ENCODE peak calls at places on chromosomes 4 and X, in seven cellular contexts. G is neuronal stem cell, H is IMR-90, A is trophoblast cell, I is mesendoderm, Q is H9, M is H1. P is an unnamed sample.

GRCh38 chr4:25970241-25970675 is 56.2 kb downstream of the SMIM20 start:
- DNase-seq in M (no peak), A (no peak), I (peak), Q (no peak), G (no peak), H (no peak), P (peak)

GRCh38 chr4:71356924-71357663 is 18.3 kb downstream of the SLC4A4 start:
- DNase-seq in G (no peak), H (no peak), M (no peak), A (no peak), Q (no peak), I (no peak), P (no peak)

GRCh38 chrX:102129473-102129872 is 4.0 kb downstream of the TCEAL2 start:
- DNase-seq in A (no peak), G (no peak), H (peak), M (no peak), Q (no peak), I (no peak), P (no peak)

GRCh38 chr4:3096207-3096606 is 21.7 kb downstream of the HTT start:
- DNase-seq in M (no peak), G (no peak), H (no peak), I (no peak), Q (no peak), A (no peak), P (no peak)

GRCh38 chr4:61443813-61444510 is 243.8 kb downstream of the ADGRL3 start:
- DNase-seq in Q (no peak), G (no peak), A (no peak), H (peak), M (no peak), I (peak), P (peak)

GRCh38 chr4:74327751-74328150 is 19.5 kb downstream of the EPGN start:
- DNase-seq in I (no peak), H (peak), A (no peak), Q (no peak), G (no peak), M (no peak), P (no peak)

GRCh38 chr4:3206439-3207100 is 42.4 kb upstream of the MSANTD1 start:
- DNase-seq in H (no peak), A (no peak), Q (no peak), M (no peak), I (no peak), G (no peak), P (no peak)

GRCh38 chr4:11765849-11766453 is 337.3 kb upstream of the HS3ST1 start:
- DNase-seq in A (peak), I (peak), G (peak), M (peak), H (peak), Q (peak), P (peak)

GRCh38 chrX:130125090-130125489 is 14.8 kb upstream of the ELF4 start:
- DNase-seq in G (no peak), Q (no peak), I (no peak), A (peak), H (no peak), M (no peak), P (peak)

GRCh38 chrX:123962006-123962485 is 540 bp downstream of the STAG2 start:
- DNase-seq in H (no peak), A (peak), I (no peak), G (no peak), Q (no peak), M (no peak), P (no peak)

GRCh38 chr4:98970386-98970785 is 25.1 kb upstream of the METAP1 start:
- DNase-seq in M (no peak), I (no peak), H (peak), A (no peak), G (no peak), Q (no peak), P (no peak)

GRCh38 chr4:79049840-79050520 is 110.7 kb upstream of the PAQR3 start:
- DNase-seq in G (no peak), A (no peak), Q (no peak), M (no peak), I (no peak), H (no peak), P (no peak)

GRCh38 chr4:126955292-126956191 is 677.2 kb upstream of the INTU start:
- DNase-seq in Q (peak), G (no peak), H (no peak), I (peak), A (no peak), M (no peak), P (no peak)

GRCh38 chrX:23907496-23908218 is at the start of the genes APOO and CXorf58:
- DNase-seq in Q (peak), I (peak), A (peak), G (peak), H (peak), M (peak), P (peak)

GRCh38 chr4:140641789-140642439 is 73.2 kb upstream of the UCP1 start:
- DNase-seq in H (no peak), Q (peak), M (no peak), I (peak), G (no peak), A (no peak), P (no peak)

GRCh38 chrX:138849521-138849920 is 138.0 kb upstream of the FGF13 start:
- DNase-seq in A (no peak), M (no peak), Q (no peak), G (no peak), H (no peak), I (no peak), P (no peak)

GRCh38 chr4:48031802-48032525 is 15.4 kb downstream of the NIPAL1 start:
- DNase-seq in Q (no peak), H (peak), A (no peak), I (peak), G (no peak), M (no peak), P (peak)

GRCh38 chr4:150348079-150348478 is 233.9 kb upstream of the MAB21L2 start:
- DNase-seq in H (peak), G (no peak), I (no peak), Q (no peak), A (no peak), M (no peak), P (peak)
- H3K4me2 ChIP-seq in H (no peak), G (no peak), I (no peak), Q (no peak), A (no peak), M (no peak), P (no peak)

DNA sequence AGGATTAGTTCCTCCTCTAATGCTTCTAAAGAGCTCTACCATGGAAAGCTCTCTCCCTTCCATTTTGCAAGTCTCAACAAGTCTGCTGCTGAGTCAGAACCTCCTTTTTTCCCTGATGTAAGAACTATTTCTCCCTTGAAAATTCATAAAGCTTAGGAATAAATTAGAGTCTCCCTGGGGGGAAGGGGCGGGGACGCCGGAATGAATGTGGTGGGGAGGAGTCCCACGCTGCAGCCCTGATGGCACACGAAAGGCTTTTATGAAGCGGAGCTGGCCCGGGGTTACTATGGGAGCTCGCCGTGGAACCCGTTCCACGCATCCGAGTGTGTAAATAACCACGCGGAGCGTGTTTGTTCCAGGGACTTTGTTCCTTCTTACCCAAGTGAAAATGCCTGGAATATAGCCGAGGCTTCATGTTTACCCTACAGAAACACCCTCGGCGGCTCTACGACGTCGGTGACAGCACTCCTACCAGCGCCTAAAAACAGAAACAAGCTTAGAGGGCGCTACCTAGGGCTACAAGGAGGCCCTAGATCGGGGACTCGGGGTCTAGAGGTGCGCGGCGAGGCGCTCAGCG is 945 bp upstream of the CPEB2 start:
- DNase-seq in H (peak), A (peak), I (peak), Q (no peak), M (no peak), G (peak), P (peak)
- H3K23ac ChIP-seq in H (peak), A (no peak), I (no peak), Q (no peak), M (no peak), G (peak), P (no peak)

DNA sequence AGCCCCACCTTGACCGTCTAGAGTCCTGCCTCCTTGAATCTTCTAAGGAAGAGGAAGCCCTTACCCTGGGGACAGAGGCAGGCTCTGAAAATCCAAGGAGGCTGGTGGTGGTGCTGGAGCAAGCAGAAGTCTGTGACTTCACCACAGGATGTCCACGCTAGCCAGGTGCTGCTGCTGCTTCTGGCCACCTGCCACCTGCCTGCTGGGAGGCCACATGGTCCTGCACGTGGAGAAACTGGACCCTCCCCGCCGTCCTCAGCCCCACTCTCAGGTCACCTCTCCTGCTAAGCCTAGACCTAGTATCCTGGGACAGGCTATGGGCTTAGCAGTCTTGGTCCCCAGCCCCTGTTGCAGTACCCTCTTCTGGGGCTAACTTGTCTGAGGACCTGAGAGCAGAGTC is 15.8 kb downstream of the TMEM31 start:
- DNase-seq in Q (no peak), M (no peak), I (no peak), G (no peak), H (no peak), A (no peak), P (no peak)
- H2BK5ac ChIP-seq in Q (no peak), M (no peak), I (no peak), G (no peak), H (no peak), A (no peak), P (no peak)

DNA sequence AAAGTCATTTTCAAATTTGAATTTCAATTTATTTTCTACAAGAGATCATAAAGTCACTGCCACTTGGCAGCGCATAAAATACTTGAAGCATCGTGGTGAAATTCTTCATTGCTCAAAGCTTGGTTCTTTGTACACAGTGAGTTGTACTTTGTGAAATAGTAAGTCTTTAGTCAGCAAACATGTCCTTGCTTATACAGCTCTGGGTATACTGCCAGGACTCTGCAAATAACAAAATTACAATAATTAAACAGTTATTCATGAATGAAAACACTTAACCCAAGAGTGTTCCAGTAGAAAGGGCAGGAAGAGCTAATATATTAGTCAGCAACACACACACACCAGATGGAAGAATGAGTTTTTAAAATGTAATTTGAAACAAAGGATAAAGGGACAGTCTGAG is 1300.9 kb upstream of the DIAPH2 start:
- DNase-seq in Q (no peak), H (no peak), M (no peak), G (no peak), A (no peak), I (no peak), P (no peak)
- H3K4me2 ChIP-seq in Q (no peak), H (no peak), M (no peak), G (no peak), A (no peak), I (no peak), P (no peak)

DNA sequence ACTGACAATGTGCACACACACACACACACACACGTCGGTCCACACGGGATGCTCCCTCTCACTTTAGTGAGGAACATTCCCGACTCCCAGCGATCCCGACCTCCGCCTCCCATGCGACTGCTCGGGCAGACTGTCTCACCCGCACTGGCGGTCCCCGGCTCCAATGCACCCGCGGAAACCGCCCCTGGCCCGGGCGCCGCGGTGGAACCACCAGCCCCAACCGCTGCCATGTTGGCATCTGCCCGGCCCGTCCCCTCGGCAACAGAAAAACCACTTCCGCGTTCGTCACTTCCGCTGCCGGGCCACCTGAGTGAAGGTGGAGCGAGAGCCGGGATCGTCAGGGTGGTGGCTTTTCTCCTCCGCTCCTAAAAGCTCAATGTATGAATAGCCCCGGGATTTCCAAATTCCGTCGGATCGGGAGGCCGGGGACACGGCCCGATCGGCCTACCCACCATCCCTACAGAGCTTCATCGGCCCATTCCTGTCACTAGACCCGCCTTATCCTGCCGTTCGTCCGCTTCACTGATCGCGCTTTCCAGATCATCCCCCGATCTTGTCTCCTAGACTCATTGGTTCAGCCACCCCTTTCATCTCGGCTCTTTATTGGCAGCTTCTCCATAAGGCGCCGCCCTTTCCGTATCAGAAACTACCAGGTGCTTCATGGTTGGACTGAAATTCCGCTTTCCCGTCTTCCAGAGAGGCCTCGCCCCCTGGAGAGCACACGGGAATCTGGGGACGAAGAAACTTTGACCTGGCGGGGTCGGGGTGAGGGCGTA is at the start of gene SLC35A2:
- DNase-seq in M (no peak), Q (peak), I (peak), H (peak), A (peak), G (peak), P (peak)
- H3K23ac ChIP-seq in M (no peak), Q (no peak), I (no peak), H (peak), A (no peak), G (peak), P (no peak)

DNA sequence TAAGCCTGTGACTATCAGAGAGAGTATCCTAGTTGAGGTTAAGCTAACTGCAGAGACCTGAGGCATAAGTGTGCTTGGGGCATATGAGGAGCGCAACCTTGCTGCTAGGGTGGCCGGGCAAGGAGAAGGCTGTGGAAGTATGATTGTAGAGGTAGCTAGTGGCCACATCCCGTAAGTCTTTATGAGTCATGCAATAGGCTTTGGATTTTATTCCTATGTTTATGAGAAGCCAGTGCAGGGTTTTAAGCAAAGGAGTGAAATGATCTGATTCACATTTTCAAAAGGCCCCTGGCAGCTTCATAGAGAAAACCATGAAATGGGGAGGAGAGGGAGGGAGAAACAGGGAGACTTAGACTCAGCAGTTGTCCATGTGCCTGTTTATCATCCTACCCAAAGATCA is 92.1 kb upstream of the WDFY3 start:
- DNase-seq in H (peak), Q (no peak), A (no peak), I (no peak), G (no peak), M (no peak), P (peak)
- H2BK5ac ChIP-seq in H (no peak), Q (no peak), A (no peak), I (no peak), G (no peak), M (no peak), P (no peak)

GRCh38 chr4:156946508-156947197 is 24.9 kb downstream of the PDGFC start:
- DNase-seq in G (no peak), A (peak), H (peak), Q (no peak), I (peak), M (no peak), P (peak)

GRCh38 chr4:156945532-156945931 is 26.1 kb downstream of the PDGFC start:
- DNase-seq in M (no peak), I (no peak), Q (no peak), G (no peak), A (no peak), H (no peak), P (peak)

GRCh38 chr4:156939801-156940200 is 31.8 kb downstream of the PDGFC start:
- DNase-seq in G (no peak), A (no peak), H (no peak), Q (no peak), M (no peak), I (no peak), P (no peak)

GRCh38 chr4:156941940-156942548 is 29.6 kb downstream of the PDGFC start:
- DNase-seq in M (peak), H (peak), G (peak), A (peak), I (peak), Q (peak), P (peak)

GRCh38 chr4:156942991-156943390 is 28.6 kb downstream of the PDGFC start:
- DNase-seq in H (no peak), A (peak), G (no peak), M (no peak), Q (no peak), I (no peak), P (no peak)
- H3K4me2 ChIP-seq in H (peak), A (no peak), G (no peak), M (no peak), Q (no peak), I (no peak), P (no peak)

GRCh38 chr4:9866931-9867330 is 85.5 kb downstream of the DRD5 start:
- DNase-seq in Q (no peak), H (no peak), A (no peak), G (no peak), M (no peak), I (no peak), P (no peak)
- H3K23ac ChIP-seq in Q (no peak), H (no peak), A (no peak), G (no peak), M (no peak), I (no peak), P (no peak)

GRCh38 chrX:33188286-33188685 is 23.1 kb downstream of the DMD start:
- DNase-seq in Q (peak), H (no peak), A (no peak), M (no peak), I (peak), G (no peak), P (no peak)
- H2BK5ac ChIP-seq in Q (no peak), H (peak), A (no peak), M (no peak), I (no peak), G (no peak), P (no peak)

DNA sequence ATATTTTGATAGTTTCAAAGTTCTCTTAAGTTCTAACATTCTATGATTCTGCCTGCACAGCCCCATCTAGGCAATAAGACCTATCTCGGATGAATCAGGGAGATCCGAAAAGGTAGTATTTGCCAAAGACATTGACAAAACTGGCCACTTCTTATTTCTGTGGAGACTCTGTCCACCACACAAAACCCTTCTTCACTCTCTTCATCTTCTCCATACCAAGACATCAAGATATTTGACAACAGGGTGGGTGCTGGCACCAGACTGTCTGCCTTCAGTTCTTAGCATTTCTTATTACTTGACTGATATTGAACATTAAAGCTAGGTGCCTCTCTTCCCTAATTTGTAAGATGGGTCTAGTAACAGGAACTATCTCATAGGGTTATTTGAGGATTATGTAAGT is 1.8 kb upstream of the UNC5C start:
- DNase-seq in I (no peak), G (no peak), Q (no peak), A (no peak), M (no peak), H (no peak), P (no peak)
- H3K4me2 ChIP-seq in I (no peak), G (no peak), Q (no peak), A (peak), M (peak), H (no peak), P (no peak)